ENCODE peak calls at places on chromosomes 11 and 22, in five cellular contexts. I is hippocampal formation; Z is naive thymus-derived CD8-positive, alpha-beta T cell; V is NAMALWA; Y is H1. S is an unnamed sample.

GRCh38 chr22:31179345-31179744 is 19.4 kb downstream of the RNF185 start:
- DNase-seq in Y (no peak), V (no peak), Z (no peak), I (no peak), S (no peak)

GRCh38 chr11:120828847-120829246 is 195.1 kb upstream of the TBCEL start:
- DNase-seq in Y (no peak), Z (no peak), I (no peak), V (no peak), S (no peak)

GRCh38 chr11:131809203-131809948 is 439.0 kb downstream of the NTM start:
- DNase-seq in Y (no peak), I (no peak), Z (no peak), V (no peak), S (no peak)

GRCh38 chr11:28877366-28877765 is 769.2 kb downstream of the METTL15 start:
- DNase-seq in Z (no peak), I (no peak), V (no peak), Y (no peak), S (no peak)

GRCh38 chr11:82738116-82738515 is 4.5 kb upstream of the FAM181B start:
- DNase-seq in V (no peak), Y (no peak), I (no peak), Z (no peak), S (no peak)

GRCh38 chr11:55342901-55343300 is at the start of gene OR4A16:
- DNase-seq in I (no peak), Z (no peak), Y (no peak), V (no peak), S (no peak)

GRCh38 chr22:47065756-47066615 is 303.5 kb downstream of the TBC1D22A start:
- DNase-seq in Z (no peak), I (no peak), Y (no peak), V (no peak), S (peak)

GRCh38 chr11:111634981-111635705 is 32.9 kb downstream of the SIK2 start:
- DNase-seq in I (no peak), Y (no peak), Z (no peak), V (no peak), S (no peak)

GRCh38 chr11:27698872-27699241 is 1.4 kb downstream of the BDNF start:
- DNase-seq in I (peak), Z (peak), Y (peak), V (peak), S (peak)

GRCh38 chr11:116193321-116194114 is 579.3 kb downstream of the BUD13 start:
- DNase-seq in I (no peak), Y (no peak), Z (no peak), V (no peak), S (peak)

GRCh38 chr22:32820131-32820882 is 18.8 kb downstream of the TIMP3 start:
- DNase-seq in Y (no peak), I (no peak), Z (no peak), V (no peak), S (no peak)

S was measured in left lung.